ENCODE peak calls at places on chromosomes 12 and 14, in seven cellular contexts. One of them, this sample, is unnamed.

GRCh38 chr14:38137005-38137404 is 70.7 kb upstream of the SSTR1 start:
- DNase-seq in omental fat pad: no peak
- DNase-seq in NCI-H345: no peak
- DNase-seq in NCI-H146: no peak
- DNase-seq in EL: peak
- DNase-seq in NCI-H774: no peak
- DNase-seq in body of pancreas: no peak
- DNase-seq in this sample: no peak

GRCh38 chr14:44607701-44608100 is 100.6 kb upstream of the FSCB start:
- DNase-seq in NCI-H146: no peak
- DNase-seq in EL: no peak
- DNase-seq in NCI-H345: no peak
- DNase-seq in body of pancreas: no peak
- DNase-seq in omental fat pad: no peak
- DNase-seq in NCI-H774: no peak
- DNase-seq in this sample: no peak

GRCh38 chr12:68611094-68611818 is 557 bp downstream of the RAP1B start:
- DNase-seq in NCI-H146: peak
- DNase-seq in NCI-H774: peak
- DNase-seq in NCI-H345: peak
- DNase-seq in EL: peak
- DNase-seq in omental fat pad: no peak
- DNase-seq in body of pancreas: peak
- DNase-seq in this sample: peak

GRCh38 chr12:124556896-124557501 is 10.4 kb downstream of the NCOR2 start:
- DNase-seq in NCI-H146: no peak
- DNase-seq in NCI-H345: no peak
- DNase-seq in EL: no peak
- DNase-seq in NCI-H774: no peak
- DNase-seq in body of pancreas: no peak
- DNase-seq in omental fat pad: no peak
- DNase-seq in this sample: no peak

GRCh38 chr12:95173392-95174251 is 43.6 kb downstream of the FGD6 start:
- DNase-seq in omental fat pad: peak
- DNase-seq in body of pancreas: peak
- DNase-seq in NCI-H774: no peak
- DNase-seq in EL: peak
- DNase-seq in NCI-H146: no peak
- DNase-seq in NCI-H345: no peak
- DNase-seq in this sample: no peak

GRCh38 chr12:49673446-49674317 is 33.5 kb downstream of the FMNL3 start:
- DNase-seq in omental fat pad: peak
- DNase-seq in NCI-H146: peak
- DNase-seq in NCI-H774: peak
- DNase-seq in EL: peak
- DNase-seq in body of pancreas: peak
- DNase-seq in NCI-H345: no peak
- DNase-seq in this sample: peak

GRCh38 chr12:72110814-72111615 is 161.2 kb upstream of the TRHDE start:
- DNase-seq in EL: no peak
- DNase-seq in NCI-H345: no peak
- DNase-seq in NCI-H146: no peak
- DNase-seq in NCI-H774: no peak
- DNase-seq in body of pancreas: no peak
- DNase-seq in omental fat pad: no peak
- DNase-seq in this sample: no peak

GRCh38 chr12:66915312-66915904 is 236.5 kb upstream of the GRIP1 start:
- DNase-seq in EL: no peak
- DNase-seq in body of pancreas: no peak
- DNase-seq in omental fat pad: no peak
- DNase-seq in NCI-H774: no peak
- DNase-seq in NCI-H345: peak
- DNase-seq in NCI-H146: peak
- DNase-seq in this sample: peak

GRCh38 chr12:128047266-128048060 is 219.5 kb upstream of the TMEM132C start:
- DNase-seq in NCI-H774: no peak
- DNase-seq in NCI-H146: no peak
- DNase-seq in EL: no peak
- DNase-seq in NCI-H345: no peak
- DNase-seq in body of pancreas: no peak
- DNase-seq in omental fat pad: no peak
- DNase-seq in this sample: no peak

GRCh38 chr12:49902399-49903350 is 1.0 kb downstream of the FAIM2 start:
- DNase-seq in omental fat pad: no peak
- DNase-seq in EL: no peak
- DNase-seq in body of pancreas: no peak
- DNase-seq in NCI-H345: no peak
- DNase-seq in NCI-H146: no peak
- DNase-seq in NCI-H774: no peak
- DNase-seq in this sample: peak

GRCh38 chr12:110656071-110656655 is 32.8 kb downstream of the HVCN1 start:
- DNase-seq in omental fat pad: no peak
- DNase-seq in NCI-H345: no peak
- DNase-seq in EL: no peak
- DNase-seq in body of pancreas: no peak
- DNase-seq in NCI-H146: no peak
- DNase-seq in NCI-H774: no peak
- DNase-seq in this sample: no peak

GRCh38 chr12:25272937-25273526 is 22.3 kb upstream of the KRAS start:
- DNase-seq in NCI-H774: no peak
- DNase-seq in omental fat pad: no peak
- DNase-seq in body of pancreas: no peak
- DNase-seq in NCI-H345: no peak
- DNase-seq in NCI-H146: no peak
- DNase-seq in EL: peak
- DNase-seq in this sample: no peak

GRCh38 chr14:91058017-91058675 is 2.3 kb downstream of the RPS6KA5 start:
- DNase-seq in NCI-H774: no peak
- DNase-seq in omental fat pad: no peak
- DNase-seq in EL: peak
- DNase-seq in body of pancreas: no peak
- DNase-seq in NCI-H345: no peak
- DNase-seq in NCI-H146: no peak
- DNase-seq in this sample: no peak

GRCh38 chr12:120662879-120663278 is 22.5 kb downstream of the CABP1 start:
- DNase-seq in body of pancreas: no peak
- DNase-seq in omental fat pad: no peak
- DNase-seq in NCI-H774: no peak
- DNase-seq in NCI-H345: no peak
- DNase-seq in NCI-H146: no peak
- DNase-seq in EL: no peak
- DNase-seq in this sample: no peak

GRCh38 chr14:72466325-72466724 is 427.6 kb downstream of the DPF3 start:
- DNase-seq in NCI-H345: no peak
- DNase-seq in EL: no peak
- DNase-seq in omental fat pad: no peak
- DNase-seq in NCI-H774: no peak
- DNase-seq in body of pancreas: no peak
- DNase-seq in NCI-H146: no peak
- DNase-seq in this sample: no peak

GRCh38 chr12:40446385-40446784 is 221.6 kb downstream of the LRRK2 start:
- DNase-seq in EL: peak
- DNase-seq in NCI-H146: peak
- DNase-seq in omental fat pad: no peak
- DNase-seq in NCI-H774: no peak
- DNase-seq in body of pancreas: no peak
- DNase-seq in NCI-H345: peak
- DNase-seq in this sample: no peak

GRCh38 chr12:19166387-19166786 is 36.9 kb downstream of the PLEKHA5 start:
- DNase-seq in omental fat pad: no peak
- DNase-seq in NCI-H345: no peak
- DNase-seq in body of pancreas: peak
- DNase-seq in EL: no peak
- DNase-seq in NCI-H146: no peak
- DNase-seq in NCI-H774: no peak
- DNase-seq in this sample: no peak

GRCh38 chr14:102362084-102362483 is 606 bp downstream of the CINP start:
- DNase-seq in NCI-H345: no peak
- DNase-seq in NCI-H774: no peak
- DNase-seq in NCI-H146: peak
- DNase-seq in body of pancreas: no peak
- DNase-seq in omental fat pad: no peak
- DNase-seq in EL: peak
- DNase-seq in this sample: no peak

GRCh38 chr14:67162390-67162789 is 26.9 kb upstream of the GARIN2 start:
- DNase-seq in body of pancreas: no peak
- DNase-seq in EL: no peak
- DNase-seq in omental fat pad: no peak
- DNase-seq in NCI-H146: no peak
- DNase-seq in NCI-H345: no peak
- DNase-seq in NCI-H774: no peak
- DNase-seq in this sample: no peak

This sample was measured in ecto neural progenitor cell.